ENCODE peak calls at places on chromosomes 4 and X, in six cellular contexts. K, V, X, Z, Y and M are unnamed samples.
A peak's percentile ranks its signal among the peaks of the same experiment; 100 is the strongest.

GRCh38 chr4:149238097-149238496 is 577.5 kb downstream of the IQCM start:
- DNase-seq in K (no peak), V (no peak), X (no peak), Z (no peak), Y (no peak), M (no peak)

GRCh38 chr4:159017323-159018036 is 85.4 kb upstream of the RAPGEF2 start:
- DNase-seq in K (no peak), V (no peak), X (no peak), Z (no peak), Y (no peak), M (no peak)

GRCh38 chr4:184473515-184474260 is 662 bp downstream of the IRF2 start:
- DNase-seq in K (no peak), V (peak; percentile 64), X (peak; percentile 92), Z (peak; percentile 33), Y (peak; percentile 54), M (peak; percentile 81)

GRCh38 chr4:139300431-139301142 is 718 bp upstream of the NAA15 start:
- DNase-seq in K (no peak), V (peak; percentile 68), X (no peak), Z (peak; percentile 26), Y (peak; percentile 68), M (no peak)

GRCh38 chrX:154457491-154458115 is 478 bp upstream of the PLXNA3 start:
- DNase-seq in K (no peak), V (peak; percentile 75), X (peak; percentile 89), Z (no peak), Y (peak; percentile 58), M (peak; percentile 83)

GRCh38 chr4:142917678-142918077 is 71.6 kb upstream of the INPP4B start:
- DNase-seq in K (no peak), V (no peak), X (no peak), Z (no peak), Y (no peak), M (no peak)

GRCh38 chr4:15231265-15232091 is 196.4 kb upstream of the C1QTNF7 start:
- DNase-seq in K (peak; percentile 49), V (peak; percentile 88), X (peak; percentile 83), Z (peak; percentile 91), Y (peak; percentile 68), M (peak; percentile 93)

GRCh38 chr4:47623916-47624554 is 139.0 kb downstream of the ATP10D start:
- DNase-seq in K (no peak), V (no peak), X (no peak), Z (no peak), Y (peak; percentile 19), M (no peak)

GRCh38 chr4:42306221-42307109 is 90.8 kb upstream of the SHISA3 start:
- DNase-seq in K (no peak), V (no peak), X (no peak), Z (no peak), Y (no peak), M (peak; percentile 6)

GRCh38 chrX:103793541-103793932 is 16.9 kb downstream of the PLP1 start:
- DNase-seq in K (no peak), V (no peak), X (no peak), Z (no peak), Y (peak; percentile 51), M (no peak)

GRCh38 chr4:165426769-165427168 is 48.0 kb downstream of the CPE start:
- DNase-seq in K (no peak), V (no peak), X (no peak), Z (no peak), Y (no peak), M (no peak)

GRCh38 chr4:100933628-100934027 is 413.7 kb downstream of the PPP3CA start:
- DNase-seq in K (no peak), V (peak; percentile 16), X (no peak), Z (no peak), Y (peak; percentile 11), M (no peak)

GRCh38 chr4:145234086-145234694 is 53.8 kb upstream of the OTUD4 start:
- DNase-seq in K (no peak), V (peak; percentile 82), X (no peak), Z (no peak), Y (peak; percentile 43), M (peak; percentile 83)

GRCh38 chr4:8217871-8218270 is 18.8 kb downstream of the SH3TC1 start:
- DNase-seq in K (no peak), V (no peak), X (no peak), Z (no peak), Y (no peak), M (no peak)

GRCh38 chrX:3252744-3253143 is 93.7 kb downstream of the MXRA5 start:
- DNase-seq in K (no peak), V (peak; percentile 9), X (no peak), Z (no peak), Y (no peak), M (no peak)

GRCh38 chr4:55824865-55825264 is 5.3 kb downstream of the EXOC1L start:
- DNase-seq in K (no peak), V (no peak), X (no peak), Z (no peak), Y (no peak), M (no peak)

GRCh38 chrX:15600745-15601144 is at the start of gene ACE2:
- DNase-seq in K (no peak), V (no peak), X (no peak), Z (no peak), Y (no peak), M (no peak)

GRCh38 chr4:82097504-82097903 is 276.3 kb downstream of the HNRNPD start:
- DNase-seq in K (no peak), V (no peak), X (no peak), Z (no peak), Y (no peak), M (no peak)

GRCh38 chr4:138035781-138036258 is 206.3 kb downstream of the SLC7A11 start:
- DNase-seq in K (no peak), V (peak; percentile 67), X (no peak), Z (no peak), Y (peak; percentile 54), M (peak; percentile 64)

GRCh38 chr4:150722908-150723362 is 141.0 kb downstream of the MAB21L2 start:
- DNase-seq in K (peak; percentile 49), V (peak; percentile 75), X (no peak), Z (peak; percentile 51), Y (peak; percentile 10), M (peak; percentile 64)

GRCh38 chrX:130878350-130879341 is 24.4 kb downstream of the ENOX2 start:
- DNase-seq in K (no peak), V (no peak), X (no peak), Z (no peak), Y (peak; percentile 85), M (no peak)

GRCh38 chrX:46704767-46705386 is 54.0 kb downstream of the SLC9A7 start:
- DNase-seq in K (no peak), V (no peak), X (no peak), Z (no peak), Y (peak; percentile 66), M (no peak)

GRCh38 chr4:6225469-6225868 is 25.1 kb upstream of the JAKMIP1 start:
- DNase-seq in K (no peak), V (peak; percentile 66), X (no peak), Z (no peak), Y (peak; percentile 13), M (peak; percentile 93)

GRCh38 chrX:136586386-136586785 is 54.4 kb downstream of the VGLL1 start:
- DNase-seq in K (no peak), V (no peak), X (no peak), Z (no peak), Y (peak; percentile 53), M (no peak)

GRCh38 chr4:88860594-88860993 is 163.0 kb upstream of the NAP1L5 start:
- DNase-seq in K (no peak), V (no peak), X (no peak), Z (no peak), Y (no peak), M (no peak)

GRCh38 chrX:136711147-136711546 is 63.2 kb downstream of the CD40LG start:
- DNase-seq in K (no peak), V (peak; percentile 26), X (peak; percentile 76), Z (peak; percentile 36), Y (peak; percentile 42), M (peak; percentile 67)

DNA sequence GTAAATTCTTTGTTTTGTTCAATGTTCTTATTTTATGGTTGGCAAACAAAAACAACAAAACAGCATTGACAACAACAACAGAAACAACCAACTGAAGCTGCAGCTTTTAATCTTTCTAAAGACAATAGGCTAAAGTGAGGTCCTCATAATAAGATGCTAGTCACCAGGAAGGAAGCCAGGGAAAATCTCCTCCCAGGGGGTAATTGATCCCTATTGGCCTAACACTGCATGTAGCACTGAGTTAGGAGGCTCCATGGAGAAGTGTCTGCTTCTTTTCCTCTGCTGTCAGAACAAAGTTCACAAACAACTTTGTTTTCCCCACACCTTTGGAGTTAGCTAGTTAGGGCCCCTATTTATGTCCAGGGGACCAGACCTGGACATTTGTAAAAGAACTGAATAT is 4.7 kb upstream of the LRAT start:
- DNase-seq in K (no peak), V (no peak), X (no peak), Z (no peak), Y (no peak), M (peak; percentile 85)
- H3K27ac ChIP-seq in K (no peak overlapping the region), V (no peak overlapping the region), X (no peak overlapping the region), Z (no peak overlapping the region), Y (peak overlapping the region; percentile 26), M (no peak overlapping the region)

DNA sequence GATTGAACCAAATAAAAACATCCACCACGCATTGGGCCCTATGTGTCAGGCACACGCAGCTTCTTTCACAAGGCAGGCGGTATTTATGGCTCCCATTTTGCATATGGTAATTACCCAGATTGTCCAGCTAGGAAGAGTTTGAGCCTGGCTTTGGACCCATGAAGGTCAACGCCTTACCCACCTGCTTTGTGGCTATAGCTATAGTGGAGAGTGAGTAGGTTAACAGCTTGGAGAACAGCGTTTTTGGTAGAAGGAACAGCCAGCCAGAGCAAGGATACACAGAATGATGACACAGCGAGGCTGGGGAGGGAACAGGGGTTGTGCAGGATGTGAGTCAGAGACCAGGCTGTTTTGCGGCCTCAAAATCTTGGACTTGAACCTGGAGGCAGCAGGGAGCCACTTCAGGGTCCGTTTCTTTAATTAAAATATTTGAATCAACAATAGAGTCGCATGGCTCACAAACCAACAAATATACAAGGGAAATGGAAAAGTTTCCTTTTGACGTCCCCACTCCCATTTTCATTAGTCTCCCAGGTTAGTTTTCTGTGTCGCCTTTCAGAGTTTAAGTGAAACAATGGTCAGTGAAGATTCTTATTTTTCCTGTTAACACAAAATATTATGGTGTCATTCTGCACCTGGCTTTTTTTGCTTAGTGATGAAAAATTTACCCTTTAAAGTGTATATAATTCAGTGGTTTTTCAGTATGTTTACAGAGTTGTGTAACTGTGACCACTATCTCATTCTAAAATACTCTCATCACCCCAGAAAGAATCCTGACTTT is 118.2 kb upstream of the STX18 start:
- DNase-seq in K (no peak), V (no peak), X (no peak), Z (no peak), Y (peak; percentile 70), M (no peak)
- H3K27me3 ChIP-seq in K (no peaks in the 10 kb centered on the region), V (no peaks in the 10 kb centered on the region), X (no peaks in the 10 kb centered on the region), Z (no peaks in the 10 kb centered on the region), Y (no peaks in the 10 kb centered on the region), M (peaks cover 9% of the 10 kb centered on the region)

GRCh38 chr4:54384563-54384962 is 155.5 kb downstream of the PDGFRA start:
- DNase-seq in K (no peak), V (peak; percentile 34), X (no peak), Z (no peak), Y (peak; percentile 14), M (peak; percentile 55)
- TF ChIP-seq CTCF in K (peak; percentile 42), V (peak; percentile 37), X (peak; percentile 44), Z (no peak), Y (peak; percentile 35), M (peak; percentile 65)

DNA sequence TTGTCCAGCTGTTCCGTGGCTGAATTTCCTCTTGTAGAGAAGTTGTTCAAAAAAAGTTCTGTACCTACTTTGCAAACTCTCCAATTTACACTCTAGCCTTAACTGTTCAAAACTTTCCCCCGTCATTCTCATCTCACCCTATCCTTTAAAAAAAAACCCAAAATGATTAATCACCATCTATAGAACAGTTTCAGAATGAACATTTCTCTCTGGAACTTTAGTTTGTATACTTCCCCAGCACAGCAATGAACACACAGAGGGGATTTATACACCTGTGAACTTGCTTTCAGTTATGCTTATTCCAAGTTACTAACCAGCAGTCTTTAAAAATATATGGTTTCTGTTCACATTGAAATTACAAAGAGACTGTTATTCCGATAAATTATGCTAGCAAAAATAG is 1.2 kb downstream of the GEMIN8 start:
- DNase-seq in K (no peak), V (no peak), X (no peak), Z (no peak), Y (no peak), M (no peak)
- H3K27ac ChIP-seq in K (peak overlapping the region; percentile 80), V (peak overlapping the region; percentile 86), X (peak overlapping the region; percentile 90), Z (no peak overlapping the region), Y (peak overlapping the region; percentile 87), M (no peak overlapping the region)